ENCODE peak calls at places on chromosome 16, in five cellular contexts. M is AG08395; Y is globus pallidus; H is activated CD4-positive, alpha-beta memory T cell treated with anti-CD3 and anti-CD28 coated beads, Interleukin-2, amount 10 ng/mL, durations not matched to agents 7 days and 5 days; O is psoas muscle. W is an unnamed sample.

GRCh38 chr16:62661435-62661834 is 625.2 kb upstream of the CDH8 start:
- DNase-seq in M (no peak), Y (no peak), H (no peak), O (no peak), W (no peak)

GRCh38 chr16:73171380-73171779 is 123.5 kb upstream of the ZFHX3 start:
- DNase-seq in M (no peak), Y (no peak), H (no peak), O (no peak), W (no peak)

GRCh38 chr16:48358419-48358818 is 26.8 kb downstream of the SIAH1 start:
- DNase-seq in M (no peak), Y (no peak), H (no peak), O (no peak), W (no peak)

GRCh38 chr16:985237-985636 is 3.7 kb downstream of the SOX8 start:
- DNase-seq in M (no peak), Y (peak; percentile 78), H (no peak), O (no peak), W (no peak)

GRCh38 chr16:27969574-27969973 is 93.9 kb downstream of the GSG1L start:
- DNase-seq in M (no peak), Y (no peak), H (no peak), O (no peak), W (no peak)

GRCh38 chr16:65908568-65908967 is 457.9 kb upstream of the CDH5 start:
- DNase-seq in M (no peak), Y (peak; percentile 11), H (no peak), O (no peak), W (no peak)

GRCh38 chr16:67387479-67388079 is 5.7 kb downstream of the TPPP3 start:
- DNase-seq in M (no peak), Y (no peak), H (no peak), O (no peak), W (no peak)

GRCh38 chr16:1180772-1181714 is 28.1 kb downstream of the CACNA1H start:
- DNase-seq in M (no peak), Y (no peak), H (no peak), O (no peak), W (no peak)

W was measured in NK-92 treated with Interleukin-12 subunit alpha and Interleukin-12 subunit beta, amount 100 ng/mL, for 24 hours.